ENCODE peak calls at places on chromosomes 7 and 10, in nine cellular contexts. Z, J, H, U, G, K, M, D and C are unnamed samples.

GRCh38 chr10:104260775-104261115 is 6.1 kb downstream of the GSTO1 start:
- DNase-seq in Z (no peak), J (no peak), H (no peak), U (no peak), G (no peak), K (no peak), M (peak), D (no peak), C (peak)

GRCh38 chr7:143015926-143016490 is 10.9 kb downstream of the OR9A2 start:
- DNase-seq in Z (no peak), J (no peak), H (no peak), U (no peak), G (no peak), K (no peak), M (no peak), D (no peak), C (no peak)

GRCh38 chr10:110003524-110003885 is 4.3 kb upstream of the ADD3 start:
- DNase-seq in Z (no peak), J (no peak), H (no peak), U (no peak), G (no peak), K (no peak), M (no peak), D (no peak), C (no peak)

GRCh38 chr7:136883046-136883445 is 14.6 kb downstream of the CHRM2 start:
- DNase-seq in Z (no peak), J (no peak), H (no peak), U (no peak), G (no peak), K (no peak), M (peak), D (no peak), C (no peak)

GRCh38 chr7:11237742-11238141 is 264.1 kb downstream of the PHF14 start:
- DNase-seq in Z (no peak), J (no peak), H (no peak), U (no peak), G (no peak), K (no peak), M (no peak), D (no peak), C (no peak)

GRCh38 chr7:5519515-5519928 is 95.9 kb upstream of the TNRC18 start:
- DNase-seq in Z (no peak), J (no peak), H (no peak), U (peak), G (no peak), K (no peak), M (no peak), D (no peak), C (no peak)

GRCh38 chr7:35729061-35729783 is 34.3 kb upstream of the HERPUD2 start:
- DNase-seq in Z (no peak), J (no peak), H (no peak), U (no peak), G (no peak), K (no peak), M (no peak), D (no peak), C (peak)

GRCh38 chr10:101330236-101331225 is 23.4 kb upstream of the BTRC start:
- DNase-seq in Z (no peak), J (no peak), H (no peak), U (no peak), G (no peak), K (no peak), M (peak), D (no peak), C (no peak)

GRCh38 chr10:53997953-53998352 is 803.1 kb downstream of the PCDH15 start:
- DNase-seq in Z (no peak), J (no peak), H (no peak), U (no peak), G (no peak), K (no peak), M (no peak), D (no peak), C (no peak)

GRCh38 chr7:69935107-69935506 is 336.8 kb downstream of the AUTS2 start:
- DNase-seq in Z (no peak), J (no peak), H (no peak), U (no peak), G (no peak), K (no peak), M (no peak), D (no peak), C (no peak)

GRCh38 chr7:9307131-9307530 is 873.7 kb downstream of the NXPH1 start:
- DNase-seq in Z (no peak), J (no peak), H (no peak), U (no peak), G (no peak), K (no peak), M (no peak), D (no peak), C (no peak)

GRCh38 chr10:19302117-19302516 is 253.5 kb downstream of the MALRD1 start:
- DNase-seq in Z (no peak), J (no peak), H (no peak), U (no peak), G (no peak), K (no peak), M (peak), D (no peak), C (no peak)

GRCh38 chr7:127375626-127376025 is 16.9 kb downstream of the ZNF800 start:
- DNase-seq in Z (no peak), J (no peak), H (no peak), U (no peak), G (no peak), K (no peak), M (no peak), D (no peak), C (no peak)

GRCh38 chr10:110631934-110632333 is 12.2 kb upstream of the RBM20 start:
- DNase-seq in Z (no peak), J (no peak), H (no peak), U (no peak), G (no peak), K (no peak), M (no peak), D (no peak), C (no peak)

GRCh38 chr10:47264797-47265281 is 35.2 kb upstream of the GDF10 start:
- DNase-seq in Z (no peak), J (no peak), H (no peak), U (peak), G (no peak), K (no peak), M (no peak), D (no peak), C (no peak)

GRCh38 chr7:101597941-101598340 is 31.2 kb downstream of the MYL10 start:
- DNase-seq in Z (no peak), J (no peak), H (no peak), U (no peak), G (no peak), K (no peak), M (no peak), D (no peak), C (no peak)

GRCh38 chr7:137287651-137288258 is 55.8 kb downstream of the PTN start:
- DNase-seq in Z (no peak), J (no peak), H (no peak), U (no peak), G (no peak), K (no peak), M (peak), D (no peak), C (no peak)

GRCh38 chr7:80841566-80842478 is 77.0 kb downstream of the SEMA3C start:
- DNase-seq in Z (no peak), J (no peak), H (no peak), U (no peak), G (no peak), K (no peak), M (no peak), D (no peak), C (no peak)

GRCh38 chr7:53422291-53422690 is 386.9 kb downstream of the POM121L12 start:
- DNase-seq in Z (no peak), J (no peak), H (no peak), U (no peak), G (no peak), K (no peak), M (no peak), D (no peak), C (no peak)

GRCh38 chr7:36048902-36049240 is 104.2 kb upstream of the EEPD1 start:
- DNase-seq in Z (no peak), J (no peak), H (no peak), U (no peak), G (no peak), K (no peak), M (peak), D (no peak), C (no peak)

GRCh38 chr7:156950381-156950858 is 908 bp downstream of the NOM1 start:
- DNase-seq in Z (no peak), J (no peak), H (no peak), U (no peak), G (no peak), K (no peak), M (peak), D (no peak), C (peak)

GRCh38 chr10:93294004-93294403 is 188.1 kb downstream of the MYOF start:
- DNase-seq in Z (no peak), J (no peak), H (no peak), U (no peak), G (no peak), K (no peak), M (no peak), D (no peak), C (no peak)

GRCh38 chr10:130770018-130770630 is 541.4 kb downstream of the TCERG1L start:
- DNase-seq in Z (no peak), J (no peak), H (no peak), U (no peak), G (no peak), K (no peak), M (no peak), D (no peak), C (no peak)

GRCh38 chr10:100508691-100509150 is 10.9 kb downstream of the SEC31B start:
- DNase-seq in Z (no peak), J (no peak), H (no peak), U (no peak), G (peak), K (no peak), M (peak), D (peak), C (peak)

GRCh38 chr7:151020231-151020630 is 4.1 kb downstream of the ATG9B start:
- DNase-seq in Z (no peak), J (no peak), H (no peak), U (no peak), G (no peak), K (no peak), M (no peak), D (no peak), C (no peak)

GRCh38 chr10:28754930-28755718 is 77.8 kb downstream of the BAMBI start:
- DNase-seq in Z (no peak), J (no peak), H (no peak), U (no peak), G (no peak), K (no peak), M (peak), D (no peak), C (no peak)

GRCh38 chr7:41051525-41051924 is 651.4 kb downstream of the INHBA start:
- DNase-seq in Z (no peak), J (no peak), H (no peak), U (peak), G (no peak), K (no peak), M (no peak), D (no peak), C (no peak)

GRCh38 chr10:128520191-128520815 is 394.1 kb upstream of the MKI67 start:
- DNase-seq in Z (no peak), J (no peak), H (no peak), U (no peak), G (no peak), K (no peak), M (no peak), D (no peak), C (no peak)

GRCh38 chr10:70474780-70475179 is 3.8 kb upstream of the PALD1 start:
- DNase-seq in Z (no peak), J (no peak), H (no peak), U (no peak), G (no peak), K (no peak), M (no peak), D (no peak), C (no peak)

GRCh38 chr10:3406556-3406955 is 234.0 kb upstream of the PITRM1 start:
- DNase-seq in Z (no peak), J (no peak), H (no peak), U (no peak), G (no peak), K (no peak), M (no peak), D (no peak), C (no peak)

GRCh38 chr10:59993931-59994330 is 87.6 kb upstream of the CCDC6 start:
- DNase-seq in Z (no peak), J (no peak), H (no peak), U (no peak), G (no peak), K (no peak), M (no peak), D (no peak), C (no peak)

GRCh38 chr7:151876112-151876898 is 610 bp downstream of the PRKAG2 start:
- DNase-seq in Z (peak), J (peak), H (peak), U (peak), G (peak), K (no peak), M (no peak), D (no peak), C (no peak)

GRCh38 chr10:17003151-17003550 is 126.5 kb downstream of the CUBN start:
- DNase-seq in Z (no peak), J (no peak), H (no peak), U (no peak), G (no peak), K (no peak), M (peak), D (no peak), C (no peak)

GRCh38 chr10:5895804-5896203 is 5.8 kb downstream of the FBH1 start:
- DNase-seq in Z (peak), J (peak), H (no peak), U (no peak), G (no peak), K (peak), M (no peak), D (no peak), C (peak)

GRCh38 chr10:5895365-5895764 is 5.3 kb downstream of the FBH1 start:
- DNase-seq in Z (no peak), J (no peak), H (no peak), U (no peak), G (no peak), K (no peak), M (no peak), D (no peak), C (no peak)

GRCh38 chr10:5897504-5897903 is 7.5 kb downstream of the FBH1 start:
- DNase-seq in Z (peak), J (no peak), H (peak), U (no peak), G (no peak), K (no peak), M (no peak), D (no peak), C (peak)

GRCh38 chr10:5896765-5897340 is 6.8 kb downstream of the FBH1 start:
- DNase-seq in Z (peak), J (no peak), H (no peak), U (no peak), G (no peak), K (no peak), M (no peak), D (no peak), C (peak)

GRCh38 chr10:5896208-5896607 is 6.2 kb downstream of the FBH1 start:
- DNase-seq in Z (peak), J (no peak), H (no peak), U (no peak), G (no peak), K (no peak), M (no peak), D (no peak), C (no peak)
- TF ChIP-seq POLR2A in Z (no peak), J (no peak), H (no peak), U (no peak), G (no peak), K (no peak), M (no peak), D (no peak), C (no peak)

DNA sequence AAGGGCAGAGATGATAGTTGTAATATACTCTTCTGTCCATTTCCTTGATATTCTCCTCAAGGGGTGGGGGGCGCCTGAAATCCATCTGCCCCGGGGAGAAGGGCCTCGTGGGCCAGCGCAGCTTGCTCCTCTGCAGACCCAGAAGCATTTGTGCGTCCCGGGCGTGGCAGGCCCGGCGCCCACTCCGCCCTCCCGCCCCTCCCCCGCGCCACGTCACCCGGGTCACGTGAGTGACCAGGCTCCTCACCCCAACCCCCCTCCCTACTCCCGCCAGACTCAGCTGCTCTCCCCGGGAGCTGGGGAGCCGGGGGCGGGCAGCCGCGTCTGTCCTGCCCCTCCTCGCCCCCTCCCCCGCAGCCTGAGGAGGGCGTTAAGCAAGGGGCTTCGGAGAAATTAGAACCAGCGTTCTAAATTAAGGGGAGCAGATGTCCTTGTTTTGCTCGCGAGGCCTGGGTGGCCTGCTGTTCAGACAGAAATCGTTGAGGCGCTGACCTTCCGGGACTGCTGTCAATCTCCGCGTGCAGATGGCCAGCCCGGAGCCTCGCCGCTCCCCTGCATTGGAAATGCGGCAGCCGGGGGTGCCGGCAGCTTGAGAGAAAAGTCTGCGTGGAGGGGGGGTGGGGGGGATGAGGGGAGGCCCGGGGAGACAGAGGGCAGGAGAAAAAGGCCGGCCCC is 102.1 kb upstream of the ZNF438 start:
- DNase-seq in Z (peak), J (peak), H (peak), U (peak), G (peak), K (peak), M (peak), D (no peak), C (peak)
- TF ChIP-seq POLR2A in Z (no peak), J (no peak), H (peak), U (no peak), G (peak), K (no peak), M (peak), D (no peak), C (no peak)

GRCh38 chr10:119652361-119652760 is 1.2 kb downstream of the BAG3 start:
- DNase-seq in Z (no peak), J (no peak), H (no peak), U (no peak), G (peak), K (no peak), M (peak), D (peak), C (peak)
- TF ChIP-seq POLR2A in Z (no peak), J (no peak), H (no peak), U (no peak), G (peak), K (no peak), M (peak), D (no peak), C (peak)

GRCh38 chr10:30432631-30433285 is 1.2 kb upstream of the MAP3K8 start:
- DNase-seq in Z (no peak), J (no peak), H (peak), U (no peak), G (peak), K (no peak), M (no peak), D (peak), C (no peak)

GRCh38 chr10:30431435-30431911 is 2.5 kb upstream of the MAP3K8 start:
- DNase-seq in Z (peak), J (no peak), H (peak), U (no peak), G (no peak), K (no peak), M (no peak), D (no peak), C (no peak)

GRCh38 chr10:30433286-30433778 is 652 bp upstream of the MAP3K8 start:
- DNase-seq in Z (peak), J (no peak), H (peak), U (peak), G (peak), K (no peak), M (peak), D (peak), C (peak)

GRCh38 chr10:30433779-30434272 is at the start of gene MAP3K8:
- DNase-seq in Z (peak), J (peak), H (peak), U (peak), G (peak), K (peak), M (peak), D (peak), C (peak)

GRCh38 chr10:30430544-30431298 is 3.3 kb upstream of the MAP3K8 start:
- DNase-seq in Z (no peak), J (no peak), H (no peak), U (no peak), G (no peak), K (no peak), M (no peak), D (no peak), C (no peak)
- TF ChIP-seq POLR2A in Z (no peak), J (no peak), H (no peak), U (no peak), G (no peak), K (no peak), M (no peak), D (no peak), C (no peak)

DNA sequence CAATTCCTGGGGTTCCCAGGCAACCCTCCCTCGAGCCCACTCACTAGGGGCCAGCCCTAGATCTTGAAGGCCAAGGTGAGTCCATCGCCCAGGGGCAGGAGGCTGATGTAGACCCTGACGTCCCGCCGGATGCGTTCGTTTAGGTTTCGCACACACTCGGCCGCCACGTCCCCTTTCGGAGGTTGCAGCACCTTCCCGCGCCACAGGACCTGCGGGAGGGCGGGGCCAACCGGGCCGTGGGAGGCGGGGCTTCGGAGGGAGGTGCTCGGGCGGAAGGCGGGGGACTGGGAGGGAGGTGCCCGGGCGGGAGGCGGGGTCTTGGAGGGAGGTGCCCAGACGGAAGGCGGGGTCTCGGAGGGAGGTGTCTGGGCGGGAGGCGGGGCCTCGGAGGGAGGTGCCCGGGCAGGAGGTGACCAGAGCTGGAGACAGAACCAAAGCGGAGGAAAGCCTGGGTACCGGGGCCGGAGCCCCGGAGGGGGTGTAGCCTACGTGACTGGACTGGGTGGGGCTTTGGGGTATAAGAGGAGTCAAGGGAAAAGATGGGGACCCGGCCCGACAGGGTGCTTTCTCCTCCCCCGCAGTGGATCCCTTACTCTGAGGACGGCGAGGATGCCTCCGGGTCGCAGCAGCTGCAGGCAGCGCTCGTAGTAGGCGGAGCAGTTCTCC is 1.6 kb downstream of the COMTD1 start:
- DNase-seq in Z (peak), J (peak), H (peak), U (peak), G (peak), K (peak), M (peak), D (peak), C (peak)
- TF ChIP-seq POLR2A in Z (no peak), J (peak), H (no peak), U (peak), G (peak), K (no peak), M (no peak), D (no peak), C (no peak)

DNA sequence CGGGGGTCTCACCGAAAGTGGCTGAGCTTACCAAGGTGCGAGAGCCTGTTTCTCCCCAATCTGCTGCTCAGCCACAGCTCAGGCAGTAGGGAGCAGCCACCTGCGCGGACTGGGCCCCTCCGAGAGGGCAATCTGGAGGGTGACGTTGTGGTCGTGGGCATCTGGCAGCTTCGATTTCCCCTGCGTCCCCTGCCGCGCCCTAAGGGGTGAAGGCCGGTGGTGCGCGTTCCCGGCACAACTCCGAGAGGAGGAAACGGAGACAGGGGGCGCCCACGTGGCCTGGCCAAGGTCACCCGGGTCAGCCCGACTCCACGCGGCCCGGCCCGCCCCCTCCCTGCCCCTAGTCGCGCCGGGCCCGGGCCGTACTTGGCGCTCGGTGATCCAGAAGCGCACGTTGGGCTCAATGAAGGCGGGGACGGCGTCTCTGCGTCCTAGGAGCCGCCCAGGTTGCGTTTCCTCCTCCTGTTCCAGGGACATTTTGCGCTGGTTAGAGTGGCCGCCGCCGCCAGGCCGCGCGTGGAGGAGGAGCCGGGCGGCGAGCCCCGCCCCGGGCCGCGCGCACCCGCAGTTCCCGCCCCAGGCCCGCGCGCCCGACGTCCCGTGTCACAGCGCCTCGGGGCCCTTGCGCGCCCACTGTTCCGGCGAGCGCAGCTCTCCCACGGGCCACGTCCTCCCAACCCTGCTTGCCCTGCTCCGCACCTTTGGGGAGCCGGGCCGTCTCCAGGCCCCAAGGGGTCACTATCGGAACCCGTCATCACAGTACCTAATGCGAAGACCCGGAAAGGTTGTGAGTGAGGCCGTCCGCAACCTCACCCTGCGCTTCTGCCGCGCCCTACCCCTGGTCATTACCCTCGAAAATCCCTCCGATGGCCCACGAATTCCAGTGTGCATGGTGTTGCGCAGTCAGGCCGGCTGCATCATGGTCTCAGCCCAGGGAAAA is at the start of gene SFXN4:
- DNase-seq in Z (peak), J (peak), H (peak), U (peak), G (peak), K (peak), M (peak), D (peak), C (peak)
- TF ChIP-seq POLR2A in Z (no peak), J (peak), H (peak), U (peak), G (peak), K (peak), M (no peak), D (peak), C (peak)